ENCODE peak calls at places on chromosomes 1 and 21, in four cellular contexts. One of them, this sample, is unnamed.

GRCh38 chr21:45330075-45330781 is 42.5 kb upstream of the POFUT2 start:
- DNase-seq in esophagus muscularis mucosa: no peak
- DNase-seq in transverse colon: peak; percentile 26
- DNase-seq in suprapubic skin: peak; percentile 66
- DNase-seq in this sample: no peak

GRCh38 chr1:153087692-153088091 is 6.6 kb downstream of the SPRR2E start:
- DNase-seq in transverse colon: no peak
- DNase-seq in esophagus muscularis mucosa: no peak
- DNase-seq in suprapubic skin: no peak
- DNase-seq in this sample: no peak

GRCh38 chr1:83762419-83762818 is 236.5 kb downstream of the TTLL7 start:
- DNase-seq in suprapubic skin: no peak
- DNase-seq in esophagus muscularis mucosa: no peak
- DNase-seq in transverse colon: no peak
- DNase-seq in this sample: no peak

GRCh38 chr1:39692152-39693064 is 1.2 kb upstream of the HPCAL4 start:
- DNase-seq in suprapubic skin: no peak
- DNase-seq in transverse colon: peak; percentile 15
- DNase-seq in esophagus muscularis mucosa: no peak
- DNase-seq in this sample: peak; percentile 51

GRCh38 chr1:40392206-40392605 is 18.7 kb downstream of the SMAP2 start:
- DNase-seq in suprapubic skin: no peak
- DNase-seq in transverse colon: no peak
- DNase-seq in esophagus muscularis mucosa: no peak
- DNase-seq in this sample: peak; percentile 39

GRCh38 chr1:32028746-32029145 is 15.1 kb downstream of the KHDRBS1 start:
- DNase-seq in transverse colon: no peak
- DNase-seq in suprapubic skin: no peak
- DNase-seq in esophagus muscularis mucosa: no peak
- DNase-seq in this sample: no peak

GRCh38 chr1:58575831-58576726 is 973 bp downstream of the TACSTD2 start:
- DNase-seq in transverse colon: no peak
- DNase-seq in esophagus muscularis mucosa: no peak
- DNase-seq in suprapubic skin: peak; percentile 68
- DNase-seq in this sample: peak; percentile 44

GRCh38 chr21:14273736-14274538 is 58.0 kb downstream of the RBM11 start:
- DNase-seq in transverse colon: peak; percentile 94
- DNase-seq in suprapubic skin: peak; percentile 65
- DNase-seq in esophagus muscularis mucosa: no peak
- DNase-seq in this sample: peak; percentile 44

GRCh38 chr1:26972821-26973220 is 12.6 kb upstream of the KDF1 start:
- DNase-seq in esophagus muscularis mucosa: no peak
- DNase-seq in transverse colon: no peak
- DNase-seq in suprapubic skin: no peak
- DNase-seq in this sample: no peak

GRCh38 chr1:161260939-161261858 is 2.7 kb downstream of the PCP4L1 start:
- DNase-seq in suprapubic skin: no peak
- DNase-seq in transverse colon: no peak
- DNase-seq in esophagus muscularis mucosa: no peak
- DNase-seq in this sample: no peak

GRCh38 chr1:117599286-117599685 is 6.6 kb upstream of the TENT5C start:
- DNase-seq in esophagus muscularis mucosa: no peak
- DNase-seq in transverse colon: no peak
- DNase-seq in suprapubic skin: no peak
- DNase-seq in this sample: peak; percentile 9
- TF ChIP-seq EP300 in esophagus muscularis mucosa: no peak
- TF ChIP-seq EP300 in transverse colon: no peak
- TF ChIP-seq EP300 in suprapubic skin: no peak
- TF ChIP-seq EP300 in this sample: no peak

GRCh38 chr1:185733818-185734709 is at the start of gene HMCN1:
- DNase-seq in suprapubic skin: peak; percentile 86
- DNase-seq in esophagus muscularis mucosa: no peak
- DNase-seq in transverse colon: peak; percentile 54
- DNase-seq in this sample: peak; percentile 58
- H3K27ac ChIP-seq in suprapubic skin: peak within 1 kb of the TSS; percentile 68
- H3K27ac ChIP-seq in esophagus muscularis mucosa: peak within 1 kb of the TSS; percentile 88
- H3K27ac ChIP-seq in transverse colon: peak within 1 kb of the TSS; percentile 70
- H3K27ac ChIP-seq in this sample: peak within 1 kb of the TSS; percentile 81

GRCh38 chr1:209205039-209205438 is 378.5 kb upstream of the CAMK1G start:
- DNase-seq in suprapubic skin: no peak
- DNase-seq in transverse colon: no peak
- DNase-seq in esophagus muscularis mucosa: no peak
- DNase-seq in this sample: no peak
- TF ChIP-seq POLR2AphosphoS5 in suprapubic skin: no peak
- TF ChIP-seq POLR2AphosphoS5 in transverse colon: no peak
- TF ChIP-seq POLR2AphosphoS5 in esophagus muscularis mucosa: no peak
- TF ChIP-seq POLR2AphosphoS5 in this sample: no peak

DNA sequence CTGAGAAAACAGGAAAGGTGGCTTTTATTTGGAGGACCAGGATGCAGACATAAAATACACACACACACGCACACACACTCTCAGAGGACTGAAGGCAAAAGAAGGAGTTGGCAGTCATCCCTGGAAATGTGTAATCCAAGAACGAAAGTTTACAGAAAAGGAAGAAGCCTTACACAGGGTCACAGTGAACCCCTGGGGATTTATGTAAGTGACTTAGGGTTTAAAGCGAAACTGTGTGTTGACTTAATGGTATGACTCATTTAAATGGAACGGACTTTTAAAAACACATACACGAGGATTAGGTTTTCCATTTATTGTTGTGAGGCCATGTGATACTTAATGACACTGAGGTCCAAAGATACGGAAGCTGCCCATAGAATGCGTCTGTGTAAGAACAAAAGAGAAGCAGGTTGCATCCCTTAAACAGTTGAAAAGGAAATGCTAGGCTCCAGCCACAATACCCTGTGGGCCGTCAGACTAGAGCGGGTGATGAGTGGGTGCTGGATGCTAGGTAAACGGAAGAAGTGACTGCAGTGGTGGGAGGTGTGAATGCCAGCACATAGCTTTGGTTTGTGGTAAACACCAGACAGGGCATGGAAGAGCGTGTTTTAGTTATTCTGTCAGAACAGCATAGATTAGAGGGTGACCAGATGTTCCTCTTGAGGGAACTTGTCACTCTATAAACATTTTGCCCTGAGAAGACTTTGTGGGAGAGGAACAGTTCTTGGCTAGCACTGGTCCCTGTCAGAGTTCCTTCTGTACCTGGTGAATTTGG is 21.6 kb upstream of the BCL10 start:
- DNase-seq in suprapubic skin: no peak
- DNase-seq in transverse colon: no peak
- DNase-seq in esophagus muscularis mucosa: no peak
- DNase-seq in this sample: peak; percentile 59
- TF ChIP-seq EP300 in suprapubic skin: no peak
- TF ChIP-seq EP300 in transverse colon: no peak
- TF ChIP-seq EP300 in esophagus muscularis mucosa: no peak
- TF ChIP-seq EP300 in this sample: no peak

GRCh38 chr1:198212675-198213074 is 55.9 kb downstream of the NEK7 start:
- DNase-seq in transverse colon: no peak
- DNase-seq in esophagus muscularis mucosa: no peak
- DNase-seq in suprapubic skin: no peak
- DNase-seq in this sample: no peak
- H3K27ac ChIP-seq in transverse colon: no peak overlapping the region
- H3K27ac ChIP-seq in esophagus muscularis mucosa: no peak overlapping the region
- H3K27ac ChIP-seq in suprapubic skin: no peak overlapping the region
- H3K27ac ChIP-seq in this sample: no peak overlapping the region

GRCh38 chr1:107450899-107451664 is 310.2 kb downstream of the NTNG1 start:
- DNase-seq in suprapubic skin: no peak
- DNase-seq in transverse colon: no peak
- DNase-seq in esophagus muscularis mucosa: no peak
- DNase-seq in this sample: no peak
- TF ChIP-seq POLR2AphosphoS5 in suprapubic skin: no peak
- TF ChIP-seq POLR2AphosphoS5 in transverse colon: no peak
- TF ChIP-seq POLR2AphosphoS5 in esophagus muscularis mucosa: no peak
- TF ChIP-seq POLR2AphosphoS5 in this sample: no peak

GRCh38 chr1:175717610-175718195 is 25.7 kb downstream of the TNR start:
- DNase-seq in esophagus muscularis mucosa: no peak
- DNase-seq in transverse colon: no peak
- DNase-seq in suprapubic skin: no peak
- DNase-seq in this sample: no peak
- TF ChIP-seq EP300 in esophagus muscularis mucosa: no peak
- TF ChIP-seq EP300 in transverse colon: no peak
- TF ChIP-seq EP300 in suprapubic skin: no peak
- TF ChIP-seq EP300 in this sample: no peak

DNA sequence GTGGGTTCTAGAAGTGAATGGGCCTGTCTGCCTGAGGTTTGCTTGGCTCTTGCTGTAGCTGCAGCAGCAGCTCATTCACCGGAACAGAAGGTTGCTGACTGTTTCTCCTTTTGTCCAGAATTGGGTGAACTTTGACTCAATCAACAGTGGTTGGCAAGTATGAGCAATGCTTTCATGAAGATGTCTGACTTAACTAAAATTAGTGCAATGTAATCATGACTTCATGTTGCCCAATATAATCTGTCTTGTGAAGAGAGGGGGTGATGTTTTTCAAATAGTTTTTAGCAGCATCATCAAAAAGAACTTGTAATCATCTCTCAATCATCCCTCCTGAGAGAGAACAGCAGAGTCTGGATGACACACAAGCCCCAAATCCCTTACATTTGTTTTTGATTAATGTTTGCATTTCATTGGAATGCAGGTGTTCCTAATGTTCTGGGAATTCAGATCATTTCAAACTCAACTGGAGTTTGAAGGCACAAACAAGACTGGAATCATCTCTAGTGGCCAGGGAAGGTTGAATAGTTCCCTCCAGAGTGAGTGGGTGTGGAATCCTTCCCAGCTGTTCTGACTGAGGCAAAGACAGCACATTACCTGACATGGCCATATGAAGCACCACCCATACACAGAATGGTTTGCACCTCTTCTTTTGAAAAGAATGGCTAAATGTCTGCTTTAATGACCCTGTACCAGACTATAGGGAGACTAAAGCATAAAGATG is 82.9 kb downstream of the HLX start:
- DNase-seq in transverse colon: no peak
- DNase-seq in esophagus muscularis mucosa: no peak
- DNase-seq in suprapubic skin: no peak
- DNase-seq in this sample: no peak
- H3K27ac ChIP-seq in transverse colon: no peak overlapping the region
- H3K27ac ChIP-seq in esophagus muscularis mucosa: no peak overlapping the region
- H3K27ac ChIP-seq in suprapubic skin: no peak overlapping the region
- H3K27ac ChIP-seq in this sample: no peak overlapping the region

GRCh38 chr21:42460391-42461184 is 35.4 kb downstream of the RSPH1 start:
- DNase-seq in esophagus muscularis mucosa: no peak
- DNase-seq in transverse colon: peak; percentile 61
- DNase-seq in suprapubic skin: peak; percentile 31
- DNase-seq in this sample: no peak
- TF ChIP-seq POLR2AphosphoS5 in esophagus muscularis mucosa: no peak
- TF ChIP-seq POLR2AphosphoS5 in transverse colon: peak; percentile 25
- TF ChIP-seq POLR2AphosphoS5 in suprapubic skin: no peak
- TF ChIP-seq POLR2AphosphoS5 in this sample: no peak

GRCh38 chr1:235075955-235076308 is 52.7 kb downstream of the TOMM20 start:
- DNase-seq in transverse colon: no peak
- DNase-seq in suprapubic skin: no peak
- DNase-seq in esophagus muscularis mucosa: no peak
- DNase-seq in this sample: no peak

GRCh38 chr1:235073968-235074334 is 54.7 kb downstream of the TOMM20 start:
- DNase-seq in esophagus muscularis mucosa: no peak
- DNase-seq in transverse colon: peak; percentile 74
- DNase-seq in suprapubic skin: peak; percentile 78
- DNase-seq in this sample: peak; percentile 87

GRCh38 chr1:235073331-235073967 is 55.2 kb downstream of the TOMM20 start:
- DNase-seq in transverse colon: peak; percentile 88
- DNase-seq in suprapubic skin: peak; percentile 91
- DNase-seq in esophagus muscularis mucosa: no peak
- DNase-seq in this sample: peak; percentile 93

GRCh38 chr1:235075121-235075954 is 53.3 kb downstream of the TOMM20 start:
- DNase-seq in esophagus muscularis mucosa: no peak
- DNase-seq in suprapubic skin: peak; percentile 88
- DNase-seq in transverse colon: peak; percentile 58
- DNase-seq in this sample: peak; percentile 78

GRCh38 chr1:235074335-235075120 is 54.1 kb downstream of the TOMM20 start:
- DNase-seq in transverse colon: peak; percentile 36
- DNase-seq in suprapubic skin: peak; percentile 84
- DNase-seq in esophagus muscularis mucosa: no peak
- DNase-seq in this sample: peak; percentile 68
- TF ChIP-seq EP300 in transverse colon: no peak
- TF ChIP-seq EP300 in suprapubic skin: no peak
- TF ChIP-seq EP300 in esophagus muscularis mucosa: no peak
- TF ChIP-seq EP300 in this sample: no peak

This sample was measured in stomach.